ENCODE peak calls at places on chromosomes 13 and 19, in five cellular contexts. One of them, this sample, is unnamed. For H3K4me1, the result is how much of the 10 kb centered on the place peaks cover.

GRCh38 chr13:75636339-75637095 is 387 bp downstream of the LMO7 start:
- DNase-seq in GM12878: no peak
- DNase-seq in H1: no peak
- DNase-seq in K562: peak
- DNase-seq in HepG2: peak
- DNase-seq in this sample: no peak

GRCh38 chr13:63370101-63370500 is 1954.5 kb upstream of the PCDH20 start:
- DNase-seq in GM12878: no peak
- DNase-seq in H1: no peak
- DNase-seq in K562: no peak
- DNase-seq in HepG2: no peak
- DNase-seq in this sample: no peak

GRCh38 chr19:12840091-12841079 is 2.1 kb downstream of the MAST1 start:
- DNase-seq in GM12878: no peak
- DNase-seq in H1: peak
- DNase-seq in K562: peak
- DNase-seq in HepG2: no peak
- DNase-seq in this sample: peak

GRCh38 chr13:112714772-112715569 is 25.1 kb downstream of the ATP11A start:
- DNase-seq in GM12878: no peak
- DNase-seq in H1: no peak
- DNase-seq in K562: no peak
- DNase-seq in HepG2: peak
- DNase-seq in this sample: no peak

GRCh38 chr19:54343868-54344267 is 4.9 kb upstream of the LILRA4 start:
- DNase-seq in GM12878: no peak
- DNase-seq in H1: no peak
- DNase-seq in K562: no peak
- DNase-seq in HepG2: no peak
- DNase-seq in this sample: no peak

GRCh38 chr19:42092350-42092749 is 16.4 kb downstream of the ZNF574 start:
- DNase-seq in GM12878: no peak
- DNase-seq in H1: no peak
- DNase-seq in K562: no peak
- DNase-seq in HepG2: no peak
- DNase-seq in this sample: no peak

GRCh38 chr19:55624109-55625003 is at the start of gene ZNF784:
- DNase-seq in GM12878: no peak
- DNase-seq in H1: peak
- DNase-seq in K562: peak
- DNase-seq in HepG2: peak
- DNase-seq in this sample: peak

GRCh38 chr13:101346942-101347728 is 69.2 kb downstream of the NALCN start:
- DNase-seq in GM12878: no peak
- DNase-seq in H1: no peak
- DNase-seq in K562: no peak
- DNase-seq in HepG2: no peak
- DNase-seq in this sample: no peak

GRCh38 chr13:25771641-25772478 is 280.0 kb downstream of the SHISA2 start:
- DNase-seq in GM12878: no peak
- DNase-seq in H1: peak
- DNase-seq in K562: no peak
- DNase-seq in HepG2: no peak
- DNase-seq in this sample: no peak

GRCh38 chr19:5434970-5435641 is 20.1 kb upstream of the ZNRF4 start:
- DNase-seq in GM12878: no peak
- DNase-seq in H1: no peak
- DNase-seq in K562: peak
- DNase-seq in HepG2: peak
- DNase-seq in this sample: peak

GRCh38 chr13:49418206-49418605 is 25.7 kb downstream of the CAB39L start:
- DNase-seq in GM12878: no peak
- DNase-seq in H1: no peak
- DNase-seq in K562: no peak
- DNase-seq in HepG2: no peak
- DNase-seq in this sample: no peak

GRCh38 chr19:12792853-12793289 is 1.6 kb downstream of the JUNB start:
- DNase-seq in GM12878: no peak
- DNase-seq in H1: no peak
- DNase-seq in K562: no peak
- DNase-seq in HepG2: no peak
- DNase-seq in this sample: no peak

GRCh38 chr19:11881151-11881800 is 6.3 kb upstream of the ZNF69 start:
- DNase-seq in GM12878: peak
- DNase-seq in H1: peak
- DNase-seq in K562: peak
- DNase-seq in HepG2: peak
- DNase-seq in this sample: peak

GRCh38 chr19:40191836-40192646 is 815 bp downstream of the MAP3K10 start:
- DNase-seq in GM12878: no peak
- DNase-seq in H1: no peak
- DNase-seq in K562: peak
- DNase-seq in HepG2: no peak
- DNase-seq in this sample: no peak

GRCh38 chr19:37221136-37221535 is 3.1 kb downstream of the ZNF383 start:
- DNase-seq in GM12878: no peak
- DNase-seq in H1: no peak
- DNase-seq in K562: no peak
- DNase-seq in HepG2: no peak
- DNase-seq in this sample: no peak

GRCh38 chr13:89951341-89951740 is 1396.1 kb upstream of the MIR17HG start:
- DNase-seq in GM12878: no peak
- DNase-seq in H1: no peak
- DNase-seq in K562: no peak
- DNase-seq in HepG2: no peak
- DNase-seq in this sample: no peak

GRCh38 chr19:3725640-3726310 is 17.6 kb downstream of the TJP3 start:
- DNase-seq in GM12878: no peak
- DNase-seq in H1: peak
- DNase-seq in K562: peak
- DNase-seq in HepG2: no peak
- DNase-seq in this sample: peak

GRCh38 chr19:10389863-10390262 is 9.5 kb upstream of the TYK2 start:
- DNase-seq in GM12878: no peak
- DNase-seq in H1: no peak
- DNase-seq in K562: peak
- DNase-seq in HepG2: no peak
- DNase-seq in this sample: no peak

GRCh38 chr19:406121-406711 is 2.7 kb downstream of the C2CD4C start:
- DNase-seq in GM12878: no peak
- DNase-seq in H1: no peak
- DNase-seq in K562: no peak
- DNase-seq in HepG2: no peak
- DNase-seq in this sample: no peak

GRCh38 chr19:19966862-19967261 is 66.1 kb downstream of the ZNF93 start:
- DNase-seq in GM12878: no peak
- DNase-seq in H1: no peak
- DNase-seq in K562: no peak
- DNase-seq in HepG2: no peak
- DNase-seq in this sample: no peak

GRCh38 chr19:37506387-37507166 is at the start of gene ZNF793:
- DNase-seq in GM12878: no peak
- DNase-seq in H1: peak
- DNase-seq in K562: no peak
- DNase-seq in HepG2: no peak
- DNase-seq in this sample: no peak

GRCh38 chr13:59483441-59484116 is 680.1 kb downstream of the DIAPH3 start:
- DNase-seq in GM12878: no peak
- DNase-seq in H1: no peak
- DNase-seq in K562: no peak
- DNase-seq in HepG2: no peak
- DNase-seq in this sample: no peak

GRCh38 chr19:54606230-54606629 is 12.8 kb downstream of the LILRA1 start:
- DNase-seq in GM12878: peak
- DNase-seq in H1: no peak
- DNase-seq in K562: no peak
- DNase-seq in HepG2: no peak
- DNase-seq in this sample: no peak

GRCh38 chr13:81872581-81872980 is 1531.7 kb upstream of the SPRY2 start:
- DNase-seq in GM12878: no peak
- DNase-seq in H1: no peak
- DNase-seq in K562: no peak
- DNase-seq in HepG2: peak
- DNase-seq in this sample: peak

GRCh38 chr13:46321494-46322225 is 65.4 kb downstream of the RUBCNL start:
- DNase-seq in GM12878: peak
- DNase-seq in H1: peak
- DNase-seq in K562: peak
- DNase-seq in HepG2: peak
- DNase-seq in this sample: peak

GRCh38 chr19:56348289-56348877 is 33.7 kb upstream of the ZSCAN5A start:
- DNase-seq in GM12878: no peak
- DNase-seq in H1: no peak
- DNase-seq in K562: no peak
- DNase-seq in HepG2: no peak
- DNase-seq in this sample: peak

GRCh38 chr19:33622505-33622808 is 704 bp downstream of the CHST8 start:
- DNase-seq in GM12878: no peak
- DNase-seq in H1: no peak
- DNase-seq in K562: no peak
- DNase-seq in HepG2: no peak
- DNase-seq in this sample: no peak

DNA sequence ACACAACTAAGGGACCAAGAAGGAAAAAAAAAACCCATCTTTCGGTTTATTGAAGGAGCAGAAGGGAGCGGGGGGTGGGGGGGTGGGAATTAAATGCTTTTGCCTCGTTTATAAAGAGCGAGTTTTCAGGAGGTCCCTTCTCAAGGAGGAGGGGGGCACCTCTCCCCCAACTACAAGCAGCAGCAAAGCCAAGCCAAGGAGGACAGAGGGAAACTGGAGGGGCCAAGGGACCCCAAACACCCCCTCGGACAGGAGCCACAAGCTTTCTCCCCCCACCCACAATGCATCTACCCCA is 2.4 kb downstream of the IRF2BP1 start:
- DNase-seq in GM12878: no peak
- DNase-seq in H1: no peak
- DNase-seq in K562: no peak
- DNase-seq in HepG2: no peak
- DNase-seq in this sample: no peak
- TF ChIP-seq CTCF in GM12878: no peak
- TF ChIP-seq CTCF in H1: no peak
- TF ChIP-seq CTCF in K562: no peak
- TF ChIP-seq CTCF in HepG2: no peak
- TF ChIP-seq CTCF in this sample: no peak

DNA sequence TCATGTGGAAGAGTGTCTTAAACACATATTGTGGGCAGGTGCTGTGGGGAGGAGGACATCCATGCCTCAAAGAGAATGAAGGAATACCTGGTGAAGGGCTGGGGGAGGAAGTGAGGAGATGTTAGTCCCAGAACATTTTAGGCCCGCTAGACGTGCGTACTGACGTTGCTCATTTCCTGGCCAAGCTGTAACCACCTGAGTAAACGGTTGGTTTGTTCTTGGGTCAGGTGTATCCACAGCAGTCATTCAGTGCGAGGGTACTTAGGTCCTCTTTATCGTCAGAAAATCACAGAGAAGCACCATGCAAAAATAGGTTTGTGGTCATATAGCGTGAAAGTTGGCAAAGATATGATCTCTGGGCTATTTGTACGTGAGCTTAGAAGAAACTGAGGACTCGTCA is 51.8 kb downstream of the ARHGEF7 start:
- DNase-seq in GM12878: no peak
- DNase-seq in H1: no peak
- DNase-seq in K562: no peak
- DNase-seq in HepG2: no peak
- DNase-seq in this sample: no peak
- H3K4me1 ChIP-seq in GM12878: under half
- H3K4me1 ChIP-seq in H1: under half
- H3K4me1 ChIP-seq in K562: under half
- H3K4me1 ChIP-seq in HepG2: under half
- H3K4me1 ChIP-seq in this sample: under half

DNA sequence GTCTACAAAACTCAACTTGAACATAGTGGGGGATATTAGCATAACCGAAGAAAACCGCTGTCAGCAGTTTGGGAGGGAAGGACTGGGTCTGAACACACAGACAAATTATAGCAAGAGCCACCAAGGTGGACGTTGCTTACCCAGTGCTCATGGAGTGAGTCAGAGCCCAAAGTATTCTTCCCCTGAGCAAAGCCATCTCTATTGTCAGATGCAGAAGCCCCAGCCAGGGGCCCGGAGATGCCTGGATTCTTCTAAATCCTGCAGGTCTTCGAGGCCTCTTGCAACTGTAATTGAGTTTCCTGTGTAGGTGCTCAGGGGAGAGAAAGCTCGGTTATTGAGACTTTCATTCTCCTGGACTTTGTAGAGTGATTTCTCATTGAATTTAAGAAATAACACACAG is 384.5 kb downstream of the IRS2 start:
- DNase-seq in GM12878: no peak
- DNase-seq in H1: no peak
- DNase-seq in K562: no peak
- DNase-seq in HepG2: no peak
- DNase-seq in this sample: no peak
- TF ChIP-seq SRF in GM12878: no peak
- TF ChIP-seq SRF in H1: no peak
- TF ChIP-seq SRF in K562: no peak
- TF ChIP-seq SRF in HepG2: no peak
- TF ChIP-seq SRF in this sample: no peak

GRCh38 chr19:44775676-44776240 is 1.9 kb upstream of the CBLC start:
- DNase-seq in GM12878: no peak
- DNase-seq in H1: no peak
- DNase-seq in K562: no peak
- DNase-seq in HepG2: no peak
- DNase-seq in this sample: no peak

GRCh38 chr19:44776402-44777096 is 1.1 kb upstream of the CBLC start:
- DNase-seq in GM12878: no peak
- DNase-seq in H1: no peak
- DNase-seq in K562: no peak
- DNase-seq in HepG2: no peak
- DNase-seq in this sample: peak

GRCh38 chr19:44774614-44775013 is 3.1 kb upstream of the CBLC start:
- DNase-seq in GM12878: no peak
- DNase-seq in H1: no peak
- DNase-seq in K562: no peak
- DNase-seq in HepG2: no peak
- DNase-seq in this sample: no peak

GRCh38 chr19:44779150-44779549 is 1.5 kb downstream of the CBLC start:
- DNase-seq in GM12878: no peak
- DNase-seq in H1: no peak
- DNase-seq in K562: no peak
- DNase-seq in HepG2: no peak
- DNase-seq in this sample: no peak

DNA sequence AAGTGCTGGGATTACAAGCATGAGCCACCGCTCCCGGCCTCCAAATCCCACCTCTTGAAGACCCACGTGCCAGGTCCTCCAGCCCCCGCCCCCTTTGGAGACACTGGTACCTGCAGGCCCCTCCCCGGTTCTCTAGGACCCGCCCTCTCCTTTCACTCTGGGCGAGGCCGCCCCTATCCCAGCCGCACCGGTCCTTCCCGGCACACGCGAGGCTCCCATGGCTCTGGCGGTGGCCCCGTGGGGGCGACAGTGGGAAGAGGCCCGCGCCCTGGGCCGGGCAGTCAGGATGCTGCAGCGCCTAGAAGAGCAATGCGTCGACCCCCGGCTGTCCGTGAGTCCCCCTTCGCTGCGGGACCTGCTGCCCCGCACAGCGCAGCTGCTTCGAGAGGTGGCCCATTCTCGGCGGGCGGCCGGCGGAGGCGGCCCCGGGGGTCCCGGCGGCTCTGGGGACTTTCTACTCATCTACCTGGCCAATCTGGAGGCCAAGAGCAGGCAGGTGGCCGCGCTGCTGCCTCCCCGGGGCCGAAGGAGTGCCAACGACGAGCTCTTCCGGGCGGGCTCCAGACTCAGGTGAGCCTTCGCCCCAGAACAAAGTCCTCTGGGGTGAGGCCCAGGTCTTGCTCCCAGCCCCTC is at the start of gene CBLC:
- DNase-seq in GM12878: no peak
- DNase-seq in H1: peak
- DNase-seq in K562: peak
- DNase-seq in HepG2: peak
- DNase-seq in this sample: peak
- TF ChIP-seq CTCF in GM12878: no peak
- TF ChIP-seq CTCF in H1: no peak
- TF ChIP-seq CTCF in K562: no peak
- TF ChIP-seq CTCF in HepG2: peak
- TF ChIP-seq CTCF in this sample: no peak